ENCODE peak calls at places on chromosomes 6 and 20, in nine cellular contexts. Y is KBM-7, O is T-helper 2 cell, L is glutamatergic neuron, X is foreskin fibroblast, J is NCI-H1417, U is retina, H is kidney, S is adrenal gland. T is an unnamed sample.

GRCh38 chr20:11304811-11305210 is 612.9 kb upstream of the BTBD3 start:
- DNase-seq in X (no peak), U (peak), S (no peak), Y (no peak), H (no peak), J (no peak), L (no peak), O (no peak), T (no peak)

GRCh38 chr6:138986578-138986977 is 1.5 kb downstream of the REPS1 start:
- DNase-seq in O (no peak), J (no peak), S (no peak), H (no peak), Y (peak), U (peak), X (no peak), L (no peak), T (no peak)

GRCh38 chr20:46820682-46821081 is 74.0 kb upstream of the EYA2 start:
- DNase-seq in H (no peak), Y (no peak), X (no peak), O (no peak), U (no peak), L (peak), S (no peak), J (no peak), T (no peak)

GRCh38 chr6:26195924-26196845 is 109.0 kb downstream of the HFE start:
- DNase-seq in X (no peak), O (no peak), U (peak), J (peak), Y (no peak), S (no peak), L (no peak), H (peak), T (no peak)

GRCh38 chr20:8749986-8750385 is 318.9 kb upstream of the PLCB4 start:
- DNase-seq in U (no peak), S (no peak), Y (no peak), X (peak), H (no peak), J (no peak), L (no peak), O (no peak), T (peak)

GRCh38 chr6:74597266-74597665 is 608.6 kb downstream of the COL12A1 start:
- DNase-seq in U (no peak), J (no peak), H (no peak), Y (no peak), X (peak), L (no peak), O (no peak), S (no peak), T (no peak)

GRCh38 chr20:11373391-11373790 is 544.3 kb upstream of the BTBD3 start:
- DNase-seq in J (peak), X (no peak), U (no peak), L (no peak), Y (no peak), S (no peak), H (no peak), O (no peak), T (no peak)

GRCh38 chr6:142926494-142927273 is 18.3 kb downstream of the HIVEP2 start:
- DNase-seq in L (peak), O (peak), X (peak), J (peak), U (peak), H (peak), Y (peak), S (peak), T (peak)

GRCh38 chr6:158043586-158044524 is 62.2 kb downstream of the SYNJ2 start:
- DNase-seq in X (no peak), L (no peak), O (no peak), Y (no peak), S (peak), H (peak), U (no peak), J (no peak), T (no peak)

GRCh38 chr20:45308078-45308778 is at the start of gene MATN4:
- DNase-seq in U (no peak), L (no peak), S (no peak), X (no peak), J (no peak), H (no peak), O (no peak), Y (no peak), T (no peak)

GRCh38 chr20:62688855-62689460 is 19.7 kb upstream of the NTSR1 start:
- DNase-seq in J (no peak), U (peak), S (no peak), O (no peak), H (no peak), Y (peak), L (no peak), X (no peak), T (no peak)

GRCh38 chr6:14439419-14439818 is 321.8 kb downstream of the CD83 start:
- DNase-seq in X (no peak), U (no peak), H (no peak), O (no peak), L (no peak), J (no peak), S (no peak), Y (no peak), T (no peak)

GRCh38 chr20:46070215-46070910 is 19.4 kb downstream of the NCOA5 start:
- DNase-seq in J (no peak), Y (no peak), H (no peak), X (peak), S (no peak), L (no peak), O (no peak), U (no peak), T (no peak)

GRCh38 chr6:147724454-147724853 is 216.0 kb downstream of the SAMD5 start:
- DNase-seq in X (no peak), J (no peak), O (no peak), U (no peak), S (no peak), L (no peak), Y (no peak), H (no peak), T (no peak)

GRCh38 chr6:1267057-1267732 is 44.7 kb upstream of the FOXQ1 start:
- DNase-seq in Y (no peak), J (no peak), S (no peak), H (no peak), X (peak), L (no peak), U (no peak), O (no peak), T (no peak)

GRCh38 chr6:129893513-129894098 is 32.5 kb upstream of the TMEM244 start:
- DNase-seq in S (no peak), O (no peak), J (no peak), Y (peak), H (no peak), L (no peak), X (no peak), U (no peak), T (no peak)

GRCh38 chr20:16864069-16864468 is 115.9 kb downstream of the OTOR start:
- DNase-seq in O (no peak), J (no peak), S (no peak), H (no peak), Y (peak), U (no peak), X (no peak), L (no peak), T (no peak)

GRCh38 chr6:119129968-119130484 is 51.6 kb upstream of the FAM184A start:
- DNase-seq in O (no peak), L (no peak), X (peak), U (no peak), S (no peak), J (no peak), Y (no peak), H (no peak), T (no peak)

GRCh38 chr6:128098000-128098581 is 197.2 kb upstream of the THEMIS start:
- DNase-seq in U (no peak), J (no peak), O (no peak), H (no peak), Y (no peak), X (no peak), S (no peak), L (no peak), T (no peak)

GRCh38 chr6:8065519-8065911 is 1.3 kb upstream of the BLOC1S5 start:
- DNase-seq in X (no peak), Y (no peak), U (no peak), S (no peak), J (no peak), H (no peak), O (no peak), L (no peak), T (no peak)

GRCh38 chr6:15247750-15248450 is 2.0 kb downstream of the JARID2 start:
- DNase-seq in Y (peak), L (peak), H (peak), O (peak), X (no peak), S (peak), U (peak), J (peak), T (no peak)

GRCh38 chr6:29651413-29652197 is 5.3 kb upstream of the MOG start:
- DNase-seq in Y (peak), U (no peak), S (no peak), O (no peak), H (no peak), L (no peak), X (no peak), J (peak), T (no peak)

GRCh38 chr6:163731215-163732013 is 316.9 kb downstream of the QKI start:
- DNase-seq in S (no peak), U (no peak), L (no peak), Y (no peak), J (no peak), H (no peak), X (no peak), O (no peak), T (no peak)

GRCh38 chr20:62882426-62882825 is 20.8 kb upstream of the TCFL5 start:
- DNase-seq in U (no peak), H (no peak), X (no peak), S (no peak), Y (no peak), J (no peak), O (no peak), L (no peak), T (no peak)

GRCh38 chr20:50313223-50313820 is 122.7 kb downstream of the CEBPB start:
- DNase-seq in S (no peak), L (no peak), J (no peak), X (no peak), H (no peak), O (no peak), U (no peak), Y (no peak), T (no peak)

GRCh38 chr6:157667211-157668033 is 155.6 kb upstream of the SNX9 start:
- DNase-seq in O (peak), J (peak), U (peak), Y (peak), H (no peak), L (peak), S (peak), X (peak), T (peak)

GRCh38 chr6:43707269-43707668 is 19.7 kb upstream of the MRPS18A start:
- DNase-seq in Y (no peak), H (no peak), X (no peak), O (no peak), J (no peak), L (no peak), S (no peak), U (no peak), T (no peak)

T was measured in GM04504.